ENCODE peak calls at places on chromosomes 7 and 10, in ten cellular contexts. One of them, this sample, is unnamed.

GRCh38 chr7:104976966-104977636 is 36.9 kb upstream of the KMT2E start:
- DNase-seq in Kasumi-1: no peak
- DNase-seq in kidney epithelial cell: no peak
- DNase-seq in foreskin fibroblast: peak; percentile 68
- DNase-seq in AG09319: no peak
- DNase-seq in NCI-H345: no peak
- DNase-seq in Caco-2: no peak
- DNase-seq in activated CD4-positive, alpha-beta T cell treated with anti-CD3 and anti-CD28 coated beads for 4 hours: no peak
- DNase-seq in spleen: no peak
- DNase-seq in non-pigmented ciliary epithelial cell: no peak
- DNase-seq in this sample: no peak

GRCh38 chr7:30977222-30977621 is 13.5 kb downstream of the GHRHR start:
- DNase-seq in activated CD4-positive, alpha-beta T cell treated with anti-CD3 and anti-CD28 coated beads for 4 hours: no peak
- DNase-seq in AG09319: no peak
- DNase-seq in Kasumi-1: no peak
- DNase-seq in spleen: no peak
- DNase-seq in Caco-2: no peak
- DNase-seq in non-pigmented ciliary epithelial cell: no peak
- DNase-seq in NCI-H345: no peak
- DNase-seq in foreskin fibroblast: no peak
- DNase-seq in kidney epithelial cell: no peak
- DNase-seq in this sample: no peak

GRCh38 chr7:7246223-7246622 is 63.9 kb downstream of the C1GALT1 start:
- DNase-seq in non-pigmented ciliary epithelial cell: no peak
- DNase-seq in Kasumi-1: no peak
- DNase-seq in kidney epithelial cell: no peak
- DNase-seq in activated CD4-positive, alpha-beta T cell treated with anti-CD3 and anti-CD28 coated beads for 4 hours: no peak
- DNase-seq in NCI-H345: no peak
- DNase-seq in AG09319: no peak
- DNase-seq in Caco-2: no peak
- DNase-seq in foreskin fibroblast: no peak
- DNase-seq in spleen: no peak
- DNase-seq in this sample: no peak

GRCh38 chr7:150937848-150938561 is 40.1 kb downstream of the KCNH2 start:
- DNase-seq in foreskin fibroblast: peak; percentile 25
- DNase-seq in activated CD4-positive, alpha-beta T cell treated with anti-CD3 and anti-CD28 coated beads for 4 hours: no peak
- DNase-seq in Caco-2: no peak
- DNase-seq in Kasumi-1: peak; percentile 77
- DNase-seq in kidney epithelial cell: no peak
- DNase-seq in non-pigmented ciliary epithelial cell: no peak
- DNase-seq in AG09319: no peak
- DNase-seq in spleen: no peak
- DNase-seq in NCI-H345: no peak
- DNase-seq in this sample: peak; percentile 31

GRCh38 chr7:157150825-157151412 is 12.2 kb downstream of the UBE3C start:
- DNase-seq in AG09319: peak; percentile 15
- DNase-seq in non-pigmented ciliary epithelial cell: no peak
- DNase-seq in NCI-H345: no peak
- DNase-seq in Kasumi-1: no peak
- DNase-seq in Caco-2: no peak
- DNase-seq in kidney epithelial cell: no peak
- DNase-seq in foreskin fibroblast: peak; percentile 77
- DNase-seq in spleen: no peak
- DNase-seq in activated CD4-positive, alpha-beta T cell treated with anti-CD3 and anti-CD28 coated beads for 4 hours: no peak
- DNase-seq in this sample: no peak

GRCh38 chr7:2202901-2203550 is 29.7 kb downstream of the MAD1L1 start:
- DNase-seq in spleen: peak; percentile 61
- DNase-seq in non-pigmented ciliary epithelial cell: no peak
- DNase-seq in foreskin fibroblast: no peak
- DNase-seq in Kasumi-1: no peak
- DNase-seq in AG09319: no peak
- DNase-seq in NCI-H345: no peak
- DNase-seq in kidney epithelial cell: no peak
- DNase-seq in activated CD4-positive, alpha-beta T cell treated with anti-CD3 and anti-CD28 coated beads for 4 hours: no peak
- DNase-seq in Caco-2: no peak
- DNase-seq in this sample: no peak

GRCh38 chr7:22565315-22565811 is 65.4 kb upstream of the STEAP1B start:
- DNase-seq in spleen: no peak
- DNase-seq in kidney epithelial cell: peak; percentile 65
- DNase-seq in Kasumi-1: peak; percentile 43
- DNase-seq in foreskin fibroblast: peak; percentile 64
- DNase-seq in Caco-2: no peak
- DNase-seq in non-pigmented ciliary epithelial cell: no peak
- DNase-seq in activated CD4-positive, alpha-beta T cell treated with anti-CD3 and anti-CD28 coated beads for 4 hours: no peak
- DNase-seq in NCI-H345: no peak
- DNase-seq in AG09319: no peak
- DNase-seq in this sample: peak; percentile 79

GRCh38 chr10:132678436-132679216 is 107.3 kb downstream of the NKX6-2 start:
- DNase-seq in NCI-H345: no peak
- DNase-seq in non-pigmented ciliary epithelial cell: no peak
- DNase-seq in foreskin fibroblast: no peak
- DNase-seq in Kasumi-1: no peak
- DNase-seq in AG09319: no peak
- DNase-seq in spleen: peak; percentile 37
- DNase-seq in activated CD4-positive, alpha-beta T cell treated with anti-CD3 and anti-CD28 coated beads for 4 hours: no peak
- DNase-seq in Caco-2: no peak
- DNase-seq in kidney epithelial cell: no peak
- DNase-seq in this sample: no peak

GRCh38 chr7:130147710-130148325 is 57.4 kb downstream of the TMEM209 start:
- DNase-seq in non-pigmented ciliary epithelial cell: no peak
- DNase-seq in AG09319: no peak
- DNase-seq in Caco-2: no peak
- DNase-seq in activated CD4-positive, alpha-beta T cell treated with anti-CD3 and anti-CD28 coated beads for 4 hours: no peak
- DNase-seq in foreskin fibroblast: no peak
- DNase-seq in spleen: no peak
- DNase-seq in Kasumi-1: no peak
- DNase-seq in kidney epithelial cell: no peak
- DNase-seq in NCI-H345: no peak
- DNase-seq in this sample: no peak

GRCh38 chr7:32479574-32480200 is 10.5 kb downstream of the LSM5 start:
- DNase-seq in Kasumi-1: peak; percentile 93
- DNase-seq in kidney epithelial cell: no peak
- DNase-seq in AG09319: no peak
- DNase-seq in activated CD4-positive, alpha-beta T cell treated with anti-CD3 and anti-CD28 coated beads for 4 hours: no peak
- DNase-seq in Caco-2: peak; percentile 54
- DNase-seq in spleen: no peak
- DNase-seq in non-pigmented ciliary epithelial cell: no peak
- DNase-seq in NCI-H345: peak; percentile 35
- DNase-seq in foreskin fibroblast: peak; percentile 72
- DNase-seq in this sample: no peak

GRCh38 chr7:134532155-134533089 is 5.1 kb downstream of the AKR1B10 start:
- DNase-seq in kidney epithelial cell: no peak
- DNase-seq in activated CD4-positive, alpha-beta T cell treated with anti-CD3 and anti-CD28 coated beads for 4 hours: no peak
- DNase-seq in Caco-2: no peak
- DNase-seq in NCI-H345: no peak
- DNase-seq in Kasumi-1: no peak
- DNase-seq in foreskin fibroblast: peak; percentile 24
- DNase-seq in AG09319: no peak
- DNase-seq in spleen: no peak
- DNase-seq in non-pigmented ciliary epithelial cell: no peak
- DNase-seq in this sample: no peak

GRCh38 chr10:132138596-132138995 is 48.2 kb upstream of the DPYSL4 start:
- DNase-seq in Kasumi-1: no peak
- DNase-seq in NCI-H345: no peak
- DNase-seq in foreskin fibroblast: no peak
- DNase-seq in activated CD4-positive, alpha-beta T cell treated with anti-CD3 and anti-CD28 coated beads for 4 hours: no peak
- DNase-seq in Caco-2: no peak
- DNase-seq in kidney epithelial cell: no peak
- DNase-seq in spleen: peak; percentile 62
- DNase-seq in AG09319: no peak
- DNase-seq in non-pigmented ciliary epithelial cell: no peak
- DNase-seq in this sample: no peak

GRCh38 chr7:21140622-21141021 is 287.3 kb upstream of the SP4 start:
- DNase-seq in Caco-2: no peak
- DNase-seq in kidney epithelial cell: no peak
- DNase-seq in non-pigmented ciliary epithelial cell: no peak
- DNase-seq in NCI-H345: no peak
- DNase-seq in activated CD4-positive, alpha-beta T cell treated with anti-CD3 and anti-CD28 coated beads for 4 hours: no peak
- DNase-seq in AG09319: no peak
- DNase-seq in foreskin fibroblast: no peak
- DNase-seq in spleen: no peak
- DNase-seq in Kasumi-1: no peak
- DNase-seq in this sample: peak; percentile 54

GRCh38 chr7:1291846-1292765 is 59.4 kb downstream of the UNCX start:
- DNase-seq in AG09319: no peak
- DNase-seq in activated CD4-positive, alpha-beta T cell treated with anti-CD3 and anti-CD28 coated beads for 4 hours: no peak
- DNase-seq in NCI-H345: no peak
- DNase-seq in spleen: peak; percentile 69
- DNase-seq in Kasumi-1: no peak
- DNase-seq in kidney epithelial cell: no peak
- DNase-seq in foreskin fibroblast: no peak
- DNase-seq in non-pigmented ciliary epithelial cell: no peak
- DNase-seq in Caco-2: no peak
- DNase-seq in this sample: no peak

GRCh38 chr7:69598081-69598486 is at the start of gene AUTS2:
- DNase-seq in kidney epithelial cell: peak; percentile 32
- DNase-seq in Kasumi-1: peak; percentile 61
- DNase-seq in non-pigmented ciliary epithelial cell: peak; percentile 22
- DNase-seq in NCI-H345: peak; percentile 91
- DNase-seq in spleen: peak; percentile 93
- DNase-seq in activated CD4-positive, alpha-beta T cell treated with anti-CD3 and anti-CD28 coated beads for 4 hours: peak; percentile 41
- DNase-seq in AG09319: peak; percentile 35
- DNase-seq in Caco-2: peak; percentile 82
- DNase-seq in foreskin fibroblast: peak; percentile 89
- DNase-seq in this sample: no peak

GRCh38 chr10:95472304-95473088 is 88.7 kb downstream of the SORBS1 start:
- DNase-seq in NCI-H345: no peak
- DNase-seq in Caco-2: no peak
- DNase-seq in AG09319: no peak
- DNase-seq in activated CD4-positive, alpha-beta T cell treated with anti-CD3 and anti-CD28 coated beads for 4 hours: no peak
- DNase-seq in Kasumi-1: no peak
- DNase-seq in foreskin fibroblast: no peak
- DNase-seq in non-pigmented ciliary epithelial cell: no peak
- DNase-seq in spleen: no peak
- DNase-seq in kidney epithelial cell: no peak
- DNase-seq in this sample: no peak

GRCh38 chr7:150962743-150963399 is 15.2 kb downstream of the KCNH2 start:
- DNase-seq in spleen: peak; percentile 85
- DNase-seq in Kasumi-1: peak; percentile 70
- DNase-seq in foreskin fibroblast: peak; percentile 66
- DNase-seq in NCI-H345: peak; percentile 13
- DNase-seq in non-pigmented ciliary epithelial cell: no peak
- DNase-seq in Caco-2: peak; percentile 66
- DNase-seq in kidney epithelial cell: no peak
- DNase-seq in activated CD4-positive, alpha-beta T cell treated with anti-CD3 and anti-CD28 coated beads for 4 hours: peak; percentile 58
- DNase-seq in AG09319: no peak
- DNase-seq in this sample: no peak

GRCh38 chr7:55245271-55245723 is 119.8 kb upstream of the LANCL2 start:
- DNase-seq in NCI-H345: no peak
- DNase-seq in kidney epithelial cell: peak; percentile 32
- DNase-seq in spleen: no peak
- DNase-seq in non-pigmented ciliary epithelial cell: peak; percentile 88
- DNase-seq in activated CD4-positive, alpha-beta T cell treated with anti-CD3 and anti-CD28 coated beads for 4 hours: no peak
- DNase-seq in AG09319: peak; percentile 95
- DNase-seq in foreskin fibroblast: peak; percentile 75
- DNase-seq in Caco-2: no peak
- DNase-seq in Kasumi-1: no peak
- DNase-seq in this sample: no peak

GRCh38 chr10:132187421-132188138 is 832 bp downstream of the DPYSL4 start:
- DNase-seq in Caco-2: no peak
- DNase-seq in spleen: no peak
- DNase-seq in AG09319: no peak
- DNase-seq in activated CD4-positive, alpha-beta T cell treated with anti-CD3 and anti-CD28 coated beads for 4 hours: no peak
- DNase-seq in NCI-H345: no peak
- DNase-seq in foreskin fibroblast: peak; percentile 40
- DNase-seq in non-pigmented ciliary epithelial cell: no peak
- DNase-seq in kidney epithelial cell: no peak
- DNase-seq in Kasumi-1: no peak
- DNase-seq in this sample: no peak

GRCh38 chr10:11367505-11367904 is 243.9 kb downstream of the USP6NL start:
- DNase-seq in non-pigmented ciliary epithelial cell: no peak
- DNase-seq in NCI-H345: no peak
- DNase-seq in activated CD4-positive, alpha-beta T cell treated with anti-CD3 and anti-CD28 coated beads for 4 hours: no peak
- DNase-seq in spleen: no peak
- DNase-seq in foreskin fibroblast: no peak
- DNase-seq in kidney epithelial cell: no peak
- DNase-seq in AG09319: no peak
- DNase-seq in Kasumi-1: no peak
- DNase-seq in Caco-2: no peak
- DNase-seq in this sample: no peak

GRCh38 chr7:47405921-47406765 is 175.8 kb downstream of the TNS3 start:
- DNase-seq in Caco-2: no peak
- DNase-seq in kidney epithelial cell: no peak
- DNase-seq in non-pigmented ciliary epithelial cell: no peak
- DNase-seq in Kasumi-1: no peak
- DNase-seq in spleen: no peak
- DNase-seq in NCI-H345: no peak
- DNase-seq in foreskin fibroblast: peak; percentile 28
- DNase-seq in AG09319: no peak
- DNase-seq in activated CD4-positive, alpha-beta T cell treated with anti-CD3 and anti-CD28 coated beads for 4 hours: no peak
- DNase-seq in this sample: peak; percentile 12

GRCh38 chr10:98074315-98074911 is 44.0 kb upstream of the CRTAC1 start:
- DNase-seq in NCI-H345: no peak
- DNase-seq in spleen: no peak
- DNase-seq in AG09319: no peak
- DNase-seq in Caco-2: peak; percentile 47
- DNase-seq in kidney epithelial cell: no peak
- DNase-seq in activated CD4-positive, alpha-beta T cell treated with anti-CD3 and anti-CD28 coated beads for 4 hours: no peak
- DNase-seq in Kasumi-1: peak; percentile 78
- DNase-seq in non-pigmented ciliary epithelial cell: no peak
- DNase-seq in foreskin fibroblast: peak; percentile 50
- DNase-seq in this sample: no peak

GRCh38 chr7:28239823-28240204 is 59.2 kb upstream of the JAZF1 start:
- DNase-seq in spleen: no peak
- DNase-seq in kidney epithelial cell: no peak
- DNase-seq in activated CD4-positive, alpha-beta T cell treated with anti-CD3 and anti-CD28 coated beads for 4 hours: no peak
- DNase-seq in foreskin fibroblast: no peak
- DNase-seq in NCI-H345: no peak
- DNase-seq in Kasumi-1: no peak
- DNase-seq in non-pigmented ciliary epithelial cell: no peak
- DNase-seq in AG09319: no peak
- DNase-seq in Caco-2: no peak
- DNase-seq in this sample: no peak

GRCh38 chr10:88063861-88064521 is 200.6 kb downstream of the PTEN start:
- DNase-seq in NCI-H345: no peak
- DNase-seq in non-pigmented ciliary epithelial cell: no peak
- DNase-seq in Caco-2: no peak
- DNase-seq in foreskin fibroblast: peak; percentile 41
- DNase-seq in kidney epithelial cell: no peak
- DNase-seq in Kasumi-1: no peak
- DNase-seq in activated CD4-positive, alpha-beta T cell treated with anti-CD3 and anti-CD28 coated beads for 4 hours: no peak
- DNase-seq in AG09319: no peak
- DNase-seq in spleen: no peak
- DNase-seq in this sample: no peak

GRCh38 chr10:129898701-129899563 is 65.1 kb downstream of the EBF3 start:
- DNase-seq in spleen: no peak
- DNase-seq in foreskin fibroblast: no peak
- DNase-seq in Kasumi-1: no peak
- DNase-seq in NCI-H345: no peak
- DNase-seq in AG09319: no peak
- DNase-seq in activated CD4-positive, alpha-beta T cell treated with anti-CD3 and anti-CD28 coated beads for 4 hours: no peak
- DNase-seq in non-pigmented ciliary epithelial cell: no peak
- DNase-seq in kidney epithelial cell: no peak
- DNase-seq in Caco-2: no peak
- DNase-seq in this sample: no peak

GRCh38 chr7:101725911-101726310 is 91.5 kb upstream of the CUX1 start:
- DNase-seq in kidney epithelial cell: no peak
- DNase-seq in spleen: no peak
- DNase-seq in AG09319: no peak
- DNase-seq in Kasumi-1: no peak
- DNase-seq in Caco-2: no peak
- DNase-seq in NCI-H345: no peak
- DNase-seq in non-pigmented ciliary epithelial cell: no peak
- DNase-seq in foreskin fibroblast: no peak
- DNase-seq in activated CD4-positive, alpha-beta T cell treated with anti-CD3 and anti-CD28 coated beads for 4 hours: no peak
- DNase-seq in this sample: no peak

GRCh38 chr7:25196132-25196896 is 32.0 kb downstream of the NPVF start:
- DNase-seq in activated CD4-positive, alpha-beta T cell treated with anti-CD3 and anti-CD28 coated beads for 4 hours: no peak
- DNase-seq in kidney epithelial cell: no peak
- DNase-seq in Caco-2: peak; percentile 24
- DNase-seq in non-pigmented ciliary epithelial cell: no peak
- DNase-seq in AG09319: no peak
- DNase-seq in NCI-H345: no peak
- DNase-seq in foreskin fibroblast: no peak
- DNase-seq in Kasumi-1: no peak
- DNase-seq in spleen: no peak
- DNase-seq in this sample: no peak

GRCh38 chr10:44333511-44333910 is 51.4 kb downstream of the CXCL12 start:
- DNase-seq in spleen: no peak
- DNase-seq in foreskin fibroblast: no peak
- DNase-seq in Caco-2: no peak
- DNase-seq in Kasumi-1: no peak
- DNase-seq in kidney epithelial cell: no peak
- DNase-seq in activated CD4-positive, alpha-beta T cell treated with anti-CD3 and anti-CD28 coated beads for 4 hours: no peak
- DNase-seq in NCI-H345: no peak
- DNase-seq in non-pigmented ciliary epithelial cell: no peak
- DNase-seq in AG09319: no peak
- DNase-seq in this sample: no peak

This sample was measured in epithelial cell of prostate.